ENCODE peak calls at places on chromosome 3, in seven cellular contexts. S, B, F, O, G, Z and I are unnamed samples.

GRCh38 chr3:41673643-41674042 is 288.3 kb downstream of the ULK4 start:
- DNase-seq in S (no peak), O (peak), Z (no peak), F (no peak), B (no peak), G (no peak), I (no peak)

GRCh38 chr3:154548341-154548740 is 118.4 kb upstream of the GPR149 start:
- DNase-seq in O (no peak), B (no peak), Z (no peak), S (no peak), G (no peak), F (no peak), I (no peak)

GRCh38 chr3:166274996-166275395 is 437.8 kb upstream of the BCHE start:
- DNase-seq in G (no peak), F (no peak), Z (no peak), B (no peak), O (peak), S (no peak), I (no peak)

GRCh38 chr3:190224466-190225185 is 97.6 kb downstream of the CLDN1 start:
- DNase-seq in B (no peak), Z (no peak), O (no peak), S (no peak), F (no peak), G (no peak), I (no peak)

GRCh38 chr3:101928890-101929289 is 79.6 kb downstream of the NFKBIZ start:
- DNase-seq in Z (peak), G (no peak), B (no peak), F (no peak), S (no peak), O (peak), I (no peak)

GRCh38 chr3:4983739-4984510 is 4.7 kb downstream of the BHLHE40 start:
- DNase-seq in B (no peak), Z (peak), O (peak), G (no peak), S (peak), F (peak), I (no peak)

GRCh38 chr3:176916777-176917176 is 280.5 kb downstream of the TBL1XR1 start:
- DNase-seq in B (no peak), Z (no peak), S (no peak), O (no peak), G (peak), F (no peak), I (no peak)

GRCh38 chr3:81650187-81650586 is 111.3 kb downstream of the GBE1 start:
- DNase-seq in G (no peak), F (no peak), S (no peak), O (no peak), B (no peak), Z (no peak), I (no peak)

GRCh38 chr3:64687781-64688515 is at the start of gene ADAMTS9:
- DNase-seq in O (peak), G (no peak), F (peak), S (peak), Z (peak), B (peak), I (peak)

GRCh38 chr3:30319713-30320112 is 286.7 kb upstream of the TGFBR2 start:
- DNase-seq in B (no peak), G (no peak), O (peak), S (no peak), F (peak), Z (peak), I (no peak)

GRCh38 chr3:58260733-58261132 is 23.1 kb downstream of the ABHD6 start:
- DNase-seq in Z (no peak), O (peak), F (no peak), B (no peak), S (no peak), G (no peak), I (peak)

GRCh38 chr3:4751057-4752051 is 227.9 kb upstream of the BHLHE40 start:
- DNase-seq in S (no peak), F (no peak), G (no peak), O (peak), Z (peak), B (no peak), I (no peak)

GRCh38 chr3:71754610-71755253 is 1.1 kb downstream of the GPR27 start:
- DNase-seq in B (no peak), Z (no peak), O (no peak), G (no peak), S (no peak), F (no peak), I (peak)
- H3K4me3 ChIP-seq in B (no peak), Z (peak), O (no peak), G (peak), S (peak), F (peak), I (peak)

GRCh38 chr3:159091936-159092335 is 290.1 kb downstream of the MFSD1 start:
- DNase-seq in G (no peak), S (no peak), O (no peak), Z (no peak), F (no peak), B (no peak), I (no peak)
- TF ChIP-seq CTCF in G (no peak), S (no peak), O (no peak), Z (no peak), F (no peak), B (no peak), I (peak)

GRCh38 chr3:185161761-185162160 is 8.9 kb upstream of the C3orf70 start:
- DNase-seq in G (no peak), Z (no peak), O (no peak), F (no peak), B (no peak), S (no peak), I (no peak)

GRCh38 chr3:185153170-185153733 is 392 bp upstream of the C3orf70 start:
- DNase-seq in F (peak), S (peak), O (no peak), Z (no peak), G (no peak), B (no peak), I (no peak)

GRCh38 chr3:185155678-185156077 is 2.8 kb upstream of the C3orf70 start:
- DNase-seq in Z (no peak), G (no peak), F (no peak), B (no peak), O (no peak), S (no peak), I (no peak)

GRCh38 chr3:185153861-185154629 is 1.2 kb upstream of the C3orf70 start:
- DNase-seq in S (no peak), O (no peak), Z (no peak), G (no peak), B (no peak), F (no peak), I (no peak)

DNA sequence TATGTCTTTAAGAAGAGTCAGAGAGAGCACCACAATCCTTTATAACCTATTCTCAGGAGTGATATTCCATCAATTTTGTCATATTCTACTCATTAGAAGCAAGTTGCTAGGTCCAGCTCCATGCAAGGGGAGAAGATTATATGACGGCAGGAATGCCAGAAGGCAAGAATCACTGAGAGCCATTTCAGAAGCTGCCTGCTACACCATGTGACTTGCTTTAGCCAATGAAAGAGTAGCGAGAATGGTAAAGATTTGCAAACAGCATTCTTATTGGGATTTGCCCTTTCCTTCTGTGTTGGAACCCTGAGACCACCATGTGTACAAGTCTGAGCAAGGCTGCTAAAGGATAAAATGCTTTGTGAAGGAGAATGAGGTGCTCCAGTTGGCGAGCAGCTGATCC is 4.5 kb upstream of the C3orf70 start:
- DNase-seq in O (no peak), G (no peak), Z (no peak), S (no peak), B (no peak), F (no peak), I (no peak)
- TF ChIP-seq POLR2A in O (no peak), G (no peak), Z (no peak), S (no peak), B (no peak), F (no peak), I (no peak)

GRCh38 chr3:123700791-123701712 is 116.2 kb upstream of the HACD2 start:
- DNase-seq in O (peak), Z (no peak), G (no peak), F (no peak), S (peak), B (no peak), I (no peak)
- H3K4me3 ChIP-seq in O (peak), Z (no peak), G (peak), F (peak), S (peak), B (no peak), I (peak)

GRCh38 chr3:63662500-63662899 is 10.0 kb downstream of the SNTN start:
- DNase-seq in Z (no peak), G (no peak), S (no peak), O (no peak), B (no peak), F (no peak), I (no peak)
- TF ChIP-seq CTCF in Z (no peak), G (no peak), S (no peak), O (peak), B (no peak), F (no peak), I (no peak)

GRCh38 chr3:40477671-40478070 is 749 bp downstream of the ZNF619 start:
- DNase-seq in O (no peak), Z (no peak), B (no peak), G (no peak), F (no peak), S (no peak), I (no peak)

DNA sequence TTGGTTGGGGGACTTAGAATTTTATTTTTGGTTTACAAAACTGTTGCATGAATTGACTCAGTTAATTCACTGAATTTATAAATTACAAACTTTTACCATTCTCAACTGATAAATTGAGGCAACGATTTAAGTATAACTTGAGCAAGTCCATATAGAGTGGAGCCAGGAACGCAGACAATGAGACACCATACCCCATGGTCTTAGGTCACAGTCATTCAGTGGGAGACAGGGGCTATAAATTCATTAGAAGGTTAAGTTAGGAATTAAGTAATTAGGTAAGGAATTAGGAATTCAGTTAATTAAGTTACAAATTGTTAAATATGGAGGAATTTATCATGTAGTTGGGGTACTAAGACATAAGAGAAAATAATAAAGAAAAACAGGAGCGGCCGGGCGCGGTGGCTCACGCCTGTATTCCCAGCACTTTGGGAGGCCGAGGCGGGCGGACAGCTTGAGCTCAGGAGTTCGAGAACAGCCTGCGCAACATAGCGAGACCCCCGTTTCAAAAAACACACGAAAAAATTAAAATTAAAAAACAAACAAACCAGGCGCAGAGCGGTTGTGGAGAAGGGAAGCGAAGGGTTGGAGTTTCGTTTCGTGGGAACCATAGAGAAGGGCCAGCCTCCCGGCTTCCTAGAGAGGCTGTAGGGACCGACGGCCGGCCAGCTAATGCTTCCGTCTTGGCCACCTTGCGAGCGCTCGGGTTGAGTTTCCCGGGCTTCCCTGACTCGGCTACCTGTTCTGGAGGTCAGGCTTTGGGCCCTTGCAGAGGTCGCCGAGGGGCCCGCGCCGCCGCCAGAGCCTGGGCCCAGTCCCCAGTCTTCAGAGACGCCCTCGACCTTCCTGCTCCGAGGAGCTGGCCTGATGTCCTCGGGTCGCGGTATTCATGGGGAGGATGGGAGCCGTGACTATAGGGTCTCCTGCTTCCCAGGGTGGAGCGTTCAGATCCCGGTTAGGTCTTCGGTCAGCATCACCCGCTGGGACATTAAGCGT is at the start of gene ZNF619:
- DNase-seq in S (peak), F (peak), Z (peak), B (peak), O (peak), G (peak), I (peak)
- TF ChIP-seq POLR2A in S (no peak), F (no peak), Z (peak), B (no peak), O (peak), G (no peak), I (peak)